ENCODE peak calls at places on chromosomes 3 and 15, in five cellular contexts. B, S, Y, K and W are unnamed samples.

GRCh38 chr3:125482406-125482805 is 37.6 kb downstream of the SNX4 start:
- DNase-seq in K (no peak), Y (no peak), S (no peak), B (no peak), W (no peak)

GRCh38 chr3:29176501-29176900 is 104.4 kb upstream of the RBMS3 start:
- DNase-seq in S (no peak), B (no peak), Y (no peak), K (no peak), W (no peak)

GRCh38 chr15:34126522-34126921 is 24.6 kb downstream of the PGBD4 start:
- DNase-seq in Y (no peak), K (no peak), B (no peak), S (no peak), W (no peak)

GRCh38 chr15:38076806-38077205 is 142.4 kb downstream of the TMCO5A start:
- DNase-seq in Y (no peak), B (no peak), S (peak; percentile 27), K (no peak), W (peak; percentile 29)

GRCh38 chr3:138569090-138569489 is 25.0 kb downstream of the CEP70 start:
- DNase-seq in K (no peak), Y (no peak), S (no peak), B (no peak), W (no peak)

GRCh38 chr3:38031022-38031994 is 1.9 kb upstream of the PLCD1 start:
- DNase-seq in K (no peak), S (no peak), Y (no peak), B (no peak), W (no peak)

GRCh38 chr3:148366743-148367410 is 330.8 kb upstream of the AGTR1 start:
- DNase-seq in S (no peak), K (no peak), B (peak; percentile 20), Y (no peak), W (no peak)

GRCh38 chr3:159766563-159767185 is 222.0 kb upstream of the IL12A start:
- DNase-seq in B (peak; percentile 26), K (no peak), Y (no peak), S (no peak), W (no peak)

GRCh38 chr15:76968310-76968709 is 26.6 kb upstream of the PSTPIP1 start:
- DNase-seq in K (no peak), B (no peak), S (no peak), Y (no peak), W (no peak)

GRCh38 chr15:70328137-70329115 is 230.7 kb upstream of the TLE3 start:
- DNase-seq in Y (peak; percentile 49), B (peak; percentile 48), S (no peak), K (no peak), W (no peak)

GRCh38 chr3:63559884-63560283 is 92.6 kb upstream of the SNTN start:
- DNase-seq in S (no peak), K (no peak), Y (no peak), B (no peak), W (no peak)

GRCh38 chr3:126752303-126753190 is 48.5 kb downstream of the CHCHD6 start:
- DNase-seq in B (peak; percentile 65), Y (peak; percentile 76), K (peak; percentile 69), S (peak; percentile 76), W (peak; percentile 88)

GRCh38 chr15:100596792-100597191 is 5.2 kb downstream of the LINS1 start:
- DNase-seq in K (no peak), B (no peak), Y (no peak), S (no peak), W (no peak)

GRCh38 chr3:192246847-192247520 is 480.4 kb downstream of the FGF12 start:
- DNase-seq in B (no peak), K (no peak), Y (no peak), S (no peak), W (peak; percentile 34)

GRCh38 chr3:136078421-136079364 is 113.2 kb downstream of the PPP2R3A start:
- DNase-seq in S (no peak), B (peak; percentile 39), Y (no peak), K (no peak), W (no peak)

GRCh38 chr3:27675287-27675686 is 46.8 kb downstream of the EOMES start:
- DNase-seq in B (no peak), S (no peak), K (no peak), Y (no peak), W (no peak)

GRCh38 chr15:40282144-40282869 is 557 bp downstream of the ANKRD63 start:
- DNase-seq in B (no peak), S (peak; percentile 49), Y (peak; percentile 44), K (peak; percentile 62), W (peak; percentile 79)

GRCh38 chr15:77603616-77604406 is 28.9 kb downstream of the LINGO1 start:
- DNase-seq in B (no peak), K (no peak), Y (no peak), S (no peak), W (no peak)

GRCh38 chr3:139466369-139466768 is 9.9 kb downstream of the RBP2 start:
- DNase-seq in B (no peak), K (no peak), Y (no peak), S (no peak), W (no peak)

GRCh38 chr3:142226474-142226873 is 1.1 kb upstream of the GK5 start:
- DNase-seq in Y (no peak), K (no peak), B (no peak), S (no peak), W (no peak)

GRCh38 chr3:129176051-129176450 is 7.6 kb downstream of the CNBP start:
- DNase-seq in B (no peak), K (no peak), S (no peak), Y (no peak), W (no peak)

GRCh38 chr15:41513282-41514227 is at the start of gene LTK:
- DNase-seq in Y (no peak), S (peak; percentile 26), K (no peak), B (no peak), W (peak; percentile 58)

GRCh38 chr3:13258986-13259514 is 161.1 kb downstream of the NUP210 start:
- DNase-seq in K (no peak), Y (no peak), B (no peak), S (no peak), W (no peak)

GRCh38 chr3:132660056-132660744 is at the start of gene UBA5:
- DNase-seq in S (peak; percentile 48), K (peak; percentile 24), Y (peak; percentile 76), B (peak; percentile 68), W (peak; percentile 70)

GRCh38 chr3:190446492-190447301 is 3.0 kb downstream of the TMEM207 start:
- DNase-seq in B (no peak), Y (no peak), K (no peak), S (no peak), W (no peak)

GRCh38 chr3:168249539-168250414 is 154.1 kb upstream of the GOLIM4 start:
- DNase-seq in B (peak; percentile 91), K (peak; percentile 79), S (peak; percentile 80), Y (peak; percentile 74), W (peak; percentile 92)
- TF ChIP-seq CTCF in B (peak; percentile 67), K (peak; percentile 65), S (peak; percentile 65), Y (peak; percentile 50), W (peak; percentile 16)

GRCh38 chr15:43939070-43939469 is 112.3 kb downstream of the WDR76 start:
- DNase-seq in K (no peak), B (no peak), S (no peak), Y (no peak), W (no peak)
- TF ChIP-seq CTCF in K (peak; percentile 46), B (peak; percentile 48), S (peak; percentile 53), Y (peak; percentile 30), W (peak; percentile 36)

GRCh38 chr15:48522911-48523310 is 122.6 kb downstream of the FBN1 start:
- DNase-seq in K (no peak), Y (no peak), B (no peak), S (no peak), W (no peak)

GRCh38 chr15:48515497-48515896 is 130.0 kb downstream of the FBN1 start:
- DNase-seq in K (no peak), Y (no peak), S (no peak), B (no peak), W (no peak)

GRCh38 chr15:48522123-48522522 is 123.4 kb downstream of the FBN1 start:
- DNase-seq in S (no peak), B (no peak), K (no peak), Y (no peak), W (no peak)

GRCh38 chr15:48516125-48516524 is 129.4 kb downstream of the FBN1 start:
- DNase-seq in Y (no peak), B (no peak), S (no peak), K (no peak), W (no peak)

GRCh38 chr15:48520376-48521155 is 124.9 kb downstream of the FBN1 start:
- DNase-seq in Y (no peak), B (no peak), K (no peak), S (no peak), W (peak; percentile 37)
- TF ChIP-seq CTCF in Y (peak; percentile 9), B (no peak), K (peak; percentile 29), S (no peak), W (no peak)

GRCh38 chr3:179840985-179841384 is 188.1 kb downstream of the USP13 start:
- DNase-seq in Y (no peak), S (no peak), K (no peak), B (no peak), W (no peak)

GRCh38 chr3:179833294-179833693 is 180.5 kb downstream of the USP13 start:
- DNase-seq in K (no peak), Y (no peak), S (no peak), B (no peak), W (no peak)

GRCh38 chr3:179832333-179832854 is 179.6 kb downstream of the USP13 start:
- DNase-seq in Y (no peak), K (no peak), B (no peak), S (no peak), W (no peak)

GRCh38 chr3:179842061-179842460 is 189.2 kb downstream of the USP13 start:
- DNase-seq in Y (no peak), S (no peak), K (no peak), B (no peak), W (no peak)

DNA sequence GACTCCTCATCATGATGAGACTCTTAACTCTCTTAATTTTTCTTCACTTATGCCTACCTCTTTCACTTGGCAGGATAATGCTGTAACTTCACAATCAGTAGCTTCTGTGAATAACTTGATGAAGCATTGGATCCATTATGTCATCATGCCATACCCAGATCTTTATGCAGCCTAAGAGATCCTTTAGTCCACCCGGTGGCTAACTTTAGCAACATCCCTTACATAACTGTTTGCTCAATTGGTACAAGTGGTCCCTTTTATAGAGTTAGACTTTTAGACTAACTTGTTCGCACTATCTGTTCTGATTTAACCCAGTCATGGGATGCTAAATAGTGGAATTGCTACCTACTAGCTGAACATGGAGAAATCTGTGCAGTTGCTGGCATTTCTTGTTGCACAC is 184.5 kb downstream of the USP13 start:
- DNase-seq in K (no peak), S (no peak), B (no peak), Y (no peak), W (no peak)
- TF ChIP-seq CTCF in K (no peak), S (peak; percentile 14), B (no peak), Y (no peak), W (no peak)